ENCODE peak calls at places on chromosome 1, in four cellular contexts. One of them, this sample, is unnamed.

GRCh38 chr1:194830387-194830786 is 1644.0 kb upstream of the B3GALT2 start:
- DNase-seq in pancreas: no peak
- DNase-seq in prostate gland: no peak
- DNase-seq in effector memory CD4-positive, alpha-beta T cell: no peak
- DNase-seq in this sample: no peak

GRCh38 chr1:177928194-177928593 is 41.7 kb downstream of the SEC16B start:
- DNase-seq in pancreas: no peak
- DNase-seq in prostate gland: no peak
- DNase-seq in effector memory CD4-positive, alpha-beta T cell: no peak
- DNase-seq in this sample: no peak

GRCh38 chr1:110877776-110878175 is 4.8 kb downstream of the CD53 start:
- DNase-seq in pancreas: no peak
- DNase-seq in prostate gland: no peak
- DNase-seq in effector memory CD4-positive, alpha-beta T cell: no peak
- DNase-seq in this sample: no peak

GRCh38 chr1:116321766-116322175 is 51.3 kb upstream of the ATP1A1 start:
- DNase-seq in pancreas: peak; percentile 78
- DNase-seq in prostate gland: no peak
- DNase-seq in effector memory CD4-positive, alpha-beta T cell: no peak
- DNase-seq in this sample: no peak

GRCh38 chr1:233172201-233172600 is 123.3 kb downstream of the PCNX2 start:
- DNase-seq in pancreas: no peak
- DNase-seq in prostate gland: peak; percentile 4
- DNase-seq in effector memory CD4-positive, alpha-beta T cell: no peak
- DNase-seq in this sample: peak; percentile 3

GRCh38 chr1:232012773-232013386 is 386.3 kb downstream of the DISC1 start:
- DNase-seq in pancreas: no peak
- DNase-seq in prostate gland: no peak
- DNase-seq in effector memory CD4-positive, alpha-beta T cell: no peak
- DNase-seq in this sample: no peak

GRCh38 chr1:19661721-19662228 is 2.9 kb upstream of the HTR6 start:
- DNase-seq in pancreas: no peak
- DNase-seq in prostate gland: no peak
- DNase-seq in effector memory CD4-positive, alpha-beta T cell: no peak
- DNase-seq in this sample: no peak

GRCh38 chr1:236980673-236981072 is 23.6 kb downstream of the MT1HL1 start:
- DNase-seq in pancreas: no peak
- DNase-seq in prostate gland: no peak
- DNase-seq in effector memory CD4-positive, alpha-beta T cell: no peak
- DNase-seq in this sample: no peak

GRCh38 chr1:149917590-149918144 is at the start of gene SV2A:
- DNase-seq in pancreas: no peak
- DNase-seq in prostate gland: peak; percentile 23
- DNase-seq in effector memory CD4-positive, alpha-beta T cell: peak; percentile 43
- DNase-seq in this sample: no peak

GRCh38 chr1:203548917-203549708 is 55.2 kb downstream of the OPTC start:
- DNase-seq in pancreas: no peak
- DNase-seq in prostate gland: no peak
- DNase-seq in effector memory CD4-positive, alpha-beta T cell: no peak
- DNase-seq in this sample: no peak

GRCh38 chr1:154716012-154716411 is 108.0 kb upstream of the ADAR start:
- DNase-seq in pancreas: no peak
- DNase-seq in prostate gland: no peak
- DNase-seq in effector memory CD4-positive, alpha-beta T cell: no peak
- DNase-seq in this sample: no peak

GRCh38 chr1:107692580-107693345 is 272.2 kb downstream of the VAV3 start:
- DNase-seq in pancreas: no peak
- DNase-seq in prostate gland: no peak
- DNase-seq in effector memory CD4-positive, alpha-beta T cell: no peak
- DNase-seq in this sample: no peak

GRCh38 chr1:192224386-192224785 is 66.1 kb downstream of the RGS18 start:
- DNase-seq in pancreas: no peak
- DNase-seq in prostate gland: no peak
- DNase-seq in effector memory CD4-positive, alpha-beta T cell: no peak
- DNase-seq in this sample: no peak

GRCh38 chr1:183841950-183842816 is 37.3 kb downstream of the RGL1 start:
- DNase-seq in pancreas: no peak
- DNase-seq in prostate gland: peak; percentile 21
- DNase-seq in effector memory CD4-positive, alpha-beta T cell: no peak
- DNase-seq in this sample: no peak
- H3K4me3 ChIP-seq in pancreas: no peak overlapping the region
- H3K4me3 ChIP-seq in prostate gland: no peak overlapping the region
- H3K4me3 ChIP-seq in effector memory CD4-positive, alpha-beta T cell: no peak overlapping the region
- H3K4me3 ChIP-seq in this sample: no peak overlapping the region

GRCh38 chr1:184771190-184771691 is 16.6 kb upstream of the EDEM3 start:
- DNase-seq in pancreas: no peak
- DNase-seq in prostate gland: no peak
- DNase-seq in effector memory CD4-positive, alpha-beta T cell: no peak
- DNase-seq in this sample: no peak
- H3K27ac ChIP-seq in pancreas: no peak overlapping the region
- H3K27ac ChIP-seq in prostate gland: no peak overlapping the region
- H3K27ac ChIP-seq in effector memory CD4-positive, alpha-beta T cell: no peak overlapping the region
- H3K27ac ChIP-seq in this sample: no peak overlapping the region

GRCh38 chr1:202283991-202284390 is 57.7 kb downstream of the UBE2T start:
- DNase-seq in pancreas: no peak
- DNase-seq in prostate gland: no peak
- DNase-seq in effector memory CD4-positive, alpha-beta T cell: no peak
- DNase-seq in this sample: no peak
- H3K4me3 ChIP-seq in pancreas: no peak overlapping the region
- H3K4me3 ChIP-seq in prostate gland: no peak overlapping the region
- H3K4me3 ChIP-seq in effector memory CD4-positive, alpha-beta T cell: no peak overlapping the region
- H3K4me3 ChIP-seq in this sample: no peak overlapping the region

DNA sequence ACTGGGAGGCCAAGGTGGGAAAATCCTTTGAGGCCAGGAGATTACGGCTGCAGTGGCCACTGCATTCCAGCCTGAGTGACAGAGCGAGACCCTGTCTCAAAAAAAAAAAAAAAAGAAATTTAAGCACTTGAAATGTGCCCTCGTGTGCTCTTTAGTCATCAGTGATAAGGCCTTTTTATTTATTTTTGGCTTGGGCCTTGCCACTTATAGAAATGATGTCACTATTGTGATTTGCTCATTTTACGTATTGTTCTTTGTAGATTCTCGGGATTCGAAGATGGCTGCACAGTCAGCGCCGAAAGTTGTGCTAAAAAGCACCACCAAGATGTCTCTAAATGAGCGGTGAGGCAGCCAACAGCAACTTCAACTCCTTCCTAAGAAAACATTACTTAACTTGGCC is 2.4 kb downstream of the CHTOP start:
- DNase-seq in pancreas: no peak
- DNase-seq in prostate gland: no peak
- DNase-seq in effector memory CD4-positive, alpha-beta T cell: no peak
- DNase-seq in this sample: no peak
- H3K27ac ChIP-seq in pancreas: peak overlapping the region; percentile 57
- H3K27ac ChIP-seq in prostate gland: peak overlapping the region; percentile 24
- H3K27ac ChIP-seq in effector memory CD4-positive, alpha-beta T cell: no peak overlapping the region
- H3K27ac ChIP-seq in this sample: no peak overlapping the region

DNA sequence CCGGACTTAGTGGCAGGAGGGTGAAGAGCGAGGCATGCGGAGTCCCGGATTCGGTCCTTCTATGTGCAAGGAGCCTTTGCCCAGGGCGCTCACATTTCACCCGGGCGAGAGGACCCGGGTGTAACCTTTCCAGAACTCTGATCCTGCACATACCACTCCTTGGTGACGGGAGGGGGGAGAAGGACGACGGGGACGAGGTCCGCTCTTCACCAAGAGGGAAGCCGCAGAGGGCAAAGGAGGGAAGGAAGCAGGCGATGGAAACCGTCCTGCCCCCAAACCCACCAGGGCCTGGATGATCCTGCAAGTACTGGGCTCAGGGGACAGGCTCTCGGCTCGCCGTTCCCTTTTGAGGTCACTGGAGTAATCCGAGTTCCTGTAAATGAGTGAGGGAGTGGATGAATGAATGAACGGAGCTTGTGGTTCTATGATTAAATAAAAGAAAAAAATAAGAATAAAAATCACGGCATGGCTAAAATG is 993 bp downstream of the SYPL2 start:
- DNase-seq in pancreas: no peak
- DNase-seq in prostate gland: no peak
- DNase-seq in effector memory CD4-positive, alpha-beta T cell: no peak
- DNase-seq in this sample: no peak
- H3K4me3 ChIP-seq in pancreas: peak overlapping the region; percentile 81
- H3K4me3 ChIP-seq in prostate gland: peak overlapping the region; percentile 39
- H3K4me3 ChIP-seq in effector memory CD4-positive, alpha-beta T cell: no peak overlapping the region
- H3K4me3 ChIP-seq in this sample: no peak overlapping the region

DNA sequence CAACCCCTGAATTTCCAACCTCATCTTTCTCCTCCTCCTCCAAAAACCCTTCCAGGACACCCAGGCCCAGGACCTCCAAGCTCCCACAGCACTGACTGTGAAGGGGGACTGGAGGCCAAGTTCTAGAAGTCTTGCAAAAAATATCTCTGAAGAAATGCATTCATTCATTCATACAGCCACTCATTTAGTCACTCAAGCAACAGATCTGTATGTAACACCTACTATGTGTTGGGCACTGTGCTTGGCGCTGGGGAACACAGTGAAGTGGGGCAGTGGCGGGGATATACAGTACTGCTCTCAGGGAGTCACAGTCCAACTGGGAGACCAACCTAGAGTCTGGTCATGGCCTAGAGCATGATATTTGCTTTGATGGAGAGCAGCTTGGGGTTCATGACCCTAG is 15.3 kb upstream of the TNFRSF1B start:
- DNase-seq in pancreas: no peak
- DNase-seq in prostate gland: no peak
- DNase-seq in effector memory CD4-positive, alpha-beta T cell: no peak
- DNase-seq in this sample: no peak
- H3K27ac ChIP-seq in pancreas: peak overlapping the region; percentile 51
- H3K27ac ChIP-seq in prostate gland: no peak overlapping the region
- H3K27ac ChIP-seq in effector memory CD4-positive, alpha-beta T cell: peak overlapping the region; percentile 69
- H3K27ac ChIP-seq in this sample: peak overlapping the region; percentile 78

DNA sequence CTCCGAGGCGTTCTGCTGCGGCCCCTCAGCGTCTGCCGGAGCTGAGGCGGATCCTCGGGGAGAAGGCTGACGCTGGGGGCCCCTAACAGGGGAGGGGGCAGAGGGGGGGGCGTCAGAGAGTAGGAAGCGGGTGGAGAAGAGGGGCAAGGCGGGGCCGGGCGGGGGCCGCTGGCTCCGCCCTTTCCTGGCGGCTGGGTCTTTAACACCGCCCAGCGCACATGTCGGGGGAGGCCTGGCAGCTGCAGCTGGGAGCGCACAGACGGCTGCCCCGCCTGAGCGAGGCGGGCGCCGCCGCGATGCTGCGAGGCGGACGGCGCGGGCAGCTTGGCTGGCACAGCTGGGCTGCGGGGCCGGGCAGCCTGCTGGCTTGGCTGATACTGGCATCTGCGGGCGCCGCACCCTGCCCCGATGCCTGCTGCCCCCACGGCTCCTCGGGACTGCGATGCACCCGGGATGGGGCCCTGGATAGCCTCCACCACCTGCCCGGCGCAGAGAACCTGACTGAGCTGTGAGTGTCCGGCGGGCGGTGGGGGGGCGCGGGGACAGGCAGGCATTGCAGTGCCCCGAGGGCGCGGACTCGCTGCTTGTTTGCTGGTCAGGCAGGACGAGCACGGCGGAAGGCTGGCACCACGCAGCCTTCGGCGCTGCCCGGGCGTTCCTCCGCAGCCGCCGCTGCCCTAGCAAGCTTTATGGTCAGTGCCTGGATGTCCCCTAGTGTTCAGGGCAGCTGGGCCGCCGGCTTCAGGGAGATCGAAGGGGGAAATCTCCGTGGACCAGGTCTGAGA is at the start of gene NTRK1:
- DNase-seq in pancreas: no peak
- DNase-seq in prostate gland: no peak
- DNase-seq in effector memory CD4-positive, alpha-beta T cell: peak; percentile 46
- DNase-seq in this sample: peak; percentile 19
- H3K4me3 ChIP-seq in pancreas: peak within 1 kb of the TSS; percentile 33
- H3K4me3 ChIP-seq in prostate gland: peak within 1 kb of the TSS; percentile 4
- H3K4me3 ChIP-seq in effector memory CD4-positive, alpha-beta T cell: peak within 1 kb of the TSS; percentile 60
- H3K4me3 ChIP-seq in this sample: no peak within 1 kb of the TSS

DNA sequence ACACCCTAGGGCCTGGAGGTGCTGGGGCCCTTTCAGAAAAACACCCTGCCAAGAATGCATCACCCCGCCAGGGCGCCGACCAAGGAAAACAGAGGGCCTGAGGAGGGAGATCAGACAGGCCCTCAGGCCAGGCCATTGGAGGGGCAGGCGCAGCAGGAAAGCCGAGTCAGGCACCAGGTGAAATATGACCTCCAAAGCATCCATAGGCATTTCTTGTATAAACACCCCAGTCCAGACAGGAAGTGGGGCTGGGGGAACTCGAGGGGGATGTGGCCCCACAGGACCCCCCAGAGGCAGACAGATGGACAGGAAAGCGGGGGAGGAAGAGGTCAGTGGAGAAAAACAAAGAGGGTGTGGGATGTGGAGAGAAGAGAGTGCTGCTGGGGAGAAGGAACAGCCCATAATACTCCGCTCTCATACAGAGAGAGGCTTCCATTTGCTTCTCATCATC is 18.2 kb downstream of the TRIM62 start:
- DNase-seq in pancreas: no peak
- DNase-seq in prostate gland: no peak
- DNase-seq in effector memory CD4-positive, alpha-beta T cell: no peak
- DNase-seq in this sample: no peak
- H3K27ac ChIP-seq in pancreas: no peak overlapping the region
- H3K27ac ChIP-seq in prostate gland: no peak overlapping the region
- H3K27ac ChIP-seq in effector memory CD4-positive, alpha-beta T cell: no peak overlapping the region
- H3K27ac ChIP-seq in this sample: no peak overlapping the region

This sample was measured in HL-60.